ENCODE peak calls at places on chromosomes 11 and 22, in four cellular contexts. A, P, H and K are unnamed samples.

GRCh38 chr22:45930324-45930723 is 46.6 kb downstream of the WNT7B start:
- DNase-seq in A (no peak), P (no peak), H (no peak), K (no peak)

GRCh38 chr11:116725434-116726221 is 47.2 kb downstream of the BUD13 start:
- DNase-seq in A (no peak), H (no peak), P (peak; percentile 18), K (no peak)

GRCh38 chr22:43811777-43812148 is 342 bp downstream of the EFCAB6 start:
- DNase-seq in H (no peak), A (no peak), P (peak; percentile 38), K (no peak)

GRCh38 chr11:65077466-65077865 is 6.4 kb downstream of the CDCA5 start:
- DNase-seq in H (no peak), P (no peak), A (no peak), K (no peak)

GRCh38 chr11:31419669-31420068 is 50.0 kb downstream of the DNAJC24 start:
- DNase-seq in P (no peak), H (no peak), A (no peak), K (no peak)

GRCh38 chr11:66360406-66361073 is 11.0 kb downstream of the SLC29A2 start:
- DNase-seq in P (no peak), H (no peak), A (no peak), K (no peak)

GRCh38 chr11:95917188-95918036 is 6.5 kb downstream of the MTMR2 start:
- DNase-seq in A (no peak), H (no peak), P (peak; percentile 58), K (no peak)

GRCh38 chr22:37957232-37957631 is 3.7 kb downstream of the POLR2F start:
- DNase-seq in H (no peak), A (no peak), P (no peak), K (no peak)

GRCh38 chr11:45603930-45604682 is 61.3 kb downstream of the CHST1 start:
- DNase-seq in H (no peak), P (no peak), A (no peak), K (no peak)

GRCh38 chr11:122703541-122704272 is 48.2 kb downstream of the UBASH3B start:
- DNase-seq in A (no peak), P (no peak), H (no peak), K (no peak)

GRCh38 chr11:100929377-100929776 is 200.2 kb downstream of the PGR start:
- DNase-seq in P (no peak), A (no peak), H (no peak), K (no peak)

GRCh38 chr11:65488273-65489058 is 10.4 kb upstream of the MALAT1 start:
- DNase-seq in P (peak; percentile 83), A (no peak), H (peak; percentile 74), K (peak; percentile 72)